ENCODE peak calls at places on chromosome 11, in six cellular contexts. X, I, F, S, N and G are unnamed samples.

GRCh38 chr11:132064987-132065620 is 694.7 kb downstream of the NTM start:
- DNase-seq in X (peak), I (no peak), F (no peak), S (no peak), N (peak), G (peak)

GRCh38 chr11:14445542-14446530 is 53.8 kb downstream of the COPB1 start:
- DNase-seq in X (peak), I (no peak), F (no peak), S (no peak), N (peak), G (no peak)

GRCh38 chr11:92269021-92269420 is 44.4 kb downstream of the FAT3 start:
- DNase-seq in X (peak), I (no peak), F (no peak), S (no peak), N (peak), G (no peak)

GRCh38 chr11:6703247-6704063 is 20.3 kb upstream of the MRPL17 start:
- DNase-seq in X (peak), I (peak), F (no peak), S (no peak), N (peak), G (peak)

GRCh38 chr11:48116843-48117242 is 99.8 kb upstream of the OR4B1 start:
- DNase-seq in X (no peak), I (no peak), F (no peak), S (no peak), N (no peak), G (no peak)

GRCh38 chr11:62008177-62008576 is 40.7 kb upstream of the FTH1 start:
- DNase-seq in X (no peak), I (no peak), F (no peak), S (no peak), N (no peak), G (no peak)

GRCh38 chr11:121112498-121113455 is 11.7 kb downstream of the TECTA start:
- DNase-seq in X (peak), I (peak), F (peak), S (peak), N (peak), G (peak)

GRCh38 chr11:68429661-68430060 is 30.9 kb upstream of the PPP6R3 start:
- DNase-seq in X (no peak), I (no peak), F (no peak), S (no peak), N (no peak), G (no peak)

GRCh38 chr11:107043242-107043991 is 25.1 kb upstream of the GUCY1A2 start:
- DNase-seq in X (peak), I (no peak), F (no peak), S (no peak), N (peak), G (peak)

GRCh38 chr11:17161515-17161914 is 46.3 kb downstream of the PIK3C2A start:
- DNase-seq in X (no peak), I (no peak), F (no peak), S (no peak), N (no peak), G (no peak)

GRCh38 chr11:3905080-3905953 is 49.9 kb downstream of the STIM1 start:
- DNase-seq in X (peak), I (no peak), F (no peak), S (no peak), N (peak), G (peak)

DNA sequence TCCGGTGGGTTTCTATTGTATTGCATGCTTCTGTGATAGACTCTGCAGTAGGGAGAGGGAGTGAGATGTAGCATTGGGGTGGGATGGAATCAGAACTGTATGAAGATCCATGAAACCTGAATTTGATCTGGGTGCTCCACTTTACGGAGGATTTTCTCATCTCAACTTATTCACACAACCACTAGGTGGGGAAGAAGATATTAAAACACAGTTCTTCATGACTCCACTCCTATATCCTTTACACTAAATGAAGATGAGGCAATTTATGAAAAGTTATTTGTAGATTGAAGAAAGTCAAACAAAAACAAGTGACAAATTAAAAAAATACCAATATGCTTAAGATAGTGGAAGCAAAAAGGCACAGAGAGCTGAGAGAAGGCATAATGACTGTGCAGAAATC is 92.6 kb upstream of the PDGFD start:
- DNase-seq in X (peak), I (no peak), F (no peak), S (no peak), N (no peak), G (no peak)
- TF ChIP-seq CTCF in X (no peak), I (no peak), F (no peak), S (no peak), N (peak), G (no peak)

DNA sequence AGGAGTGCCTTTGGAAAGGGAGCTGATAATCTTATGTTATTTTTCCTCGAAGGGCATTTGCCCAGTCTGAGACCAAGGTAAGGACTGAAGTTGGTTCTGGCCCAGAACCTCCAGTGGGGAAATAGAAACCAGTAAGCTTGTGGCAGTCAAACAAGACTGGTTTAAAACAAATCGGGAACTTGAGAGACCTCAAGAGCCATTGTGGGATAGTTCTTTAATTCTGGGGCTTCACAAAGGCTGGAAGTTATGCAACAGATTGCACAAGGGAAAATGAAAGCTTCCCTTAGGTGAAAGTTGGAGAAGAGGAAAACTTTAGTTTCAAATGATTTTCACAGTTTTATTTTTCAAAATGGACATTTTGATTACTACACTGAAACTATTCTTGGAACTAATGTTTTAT is 33.5 kb upstream of the RAB38 start:
- DNase-seq in X (peak), I (no peak), F (no peak), S (no peak), N (no peak), G (no peak)
- H3K4me3 ChIP-seq in X (no peak), I (no peak), F (no peak), S (no peak), N (no peak), G (no peak)

DNA sequence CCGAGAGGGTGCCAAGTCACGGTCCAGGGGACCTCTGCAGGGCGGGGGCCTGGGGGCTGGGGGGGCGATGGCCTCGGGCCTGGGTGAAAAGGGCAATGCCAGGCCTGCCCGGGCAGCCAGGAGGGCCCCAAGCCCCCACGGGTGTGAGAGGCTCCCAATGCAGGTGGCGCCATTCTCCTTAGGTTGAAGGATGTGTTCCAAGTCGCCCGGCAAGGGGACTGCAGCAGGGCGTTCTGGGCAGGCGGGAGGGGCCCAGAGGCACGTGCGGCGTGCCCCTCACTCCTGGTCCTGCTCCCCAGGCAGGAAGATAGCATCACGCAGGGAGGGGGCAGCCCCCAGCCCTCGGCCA is 730 bp upstream of the TNNI2 start:
- DNase-seq in X (no peak), I (no peak), F (no peak), S (no peak), N (no peak), G (no peak)
- TF ChIP-seq CTCF in X (no peak), I (no peak), F (no peak), S (no peak), N (no peak), G (no peak)

GRCh38 chr11:95222817-95223216 is 8.2 kb downstream of the SESN3 start:
- DNase-seq in X (no peak), I (no peak), F (no peak), S (no peak), N (no peak), G (no peak)
- H3K4me3 ChIP-seq in X (no peak), I (no peak), F (no peak), S (no peak), N (no peak), G (no peak)

GRCh38 chr11:67059671-67060070 is 3.0 kb downstream of the RHOD start:
- DNase-seq in X (no peak), I (no peak), F (no peak), S (no peak), N (no peak), G (no peak)

GRCh38 chr11:67058506-67058905 is 1.9 kb downstream of the RHOD start:
- DNase-seq in X (no peak), I (no peak), F (no peak), S (no peak), N (no peak), G (no peak)

GRCh38 chr11:67057410-67057757 is 737 bp downstream of the RHOD start:
- DNase-seq in X (no peak), I (peak), F (no peak), S (no peak), N (no peak), G (no peak)

GRCh38 chr11:67062526-67063373 is 6.1 kb downstream of the RHOD start:
- DNase-seq in X (no peak), I (no peak), F (no peak), S (peak), N (no peak), G (no peak)

DNA sequence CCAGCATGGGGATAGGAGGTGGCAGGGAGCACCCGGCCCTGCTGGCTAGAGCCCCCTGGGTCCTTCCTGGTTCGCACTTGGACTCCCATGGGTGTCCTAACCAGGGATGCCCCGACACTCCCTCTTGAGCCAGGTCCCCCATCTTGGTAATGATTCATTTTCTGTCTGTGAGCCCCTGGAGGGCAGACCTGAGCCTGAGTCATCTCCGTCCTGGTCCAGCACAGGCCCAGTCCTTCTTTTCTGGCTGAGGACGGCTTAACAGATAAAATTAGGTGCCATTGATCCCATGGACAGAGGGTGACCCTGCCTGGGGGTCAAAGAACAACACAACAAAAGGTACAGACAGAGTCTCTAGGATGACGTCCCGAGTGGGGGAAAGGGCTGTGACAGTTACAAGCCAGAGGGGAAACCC is 3.5 kb downstream of the RHOD start:
- DNase-seq in X (no peak), I (no peak), F (no peak), S (no peak), N (peak), G (no peak)
- TF ChIP-seq CTCF in X (no peak), I (no peak), F (no peak), S (no peak), N (peak), G (no peak)

GRCh38 chr11:76800466-76801200 is 17.5 kb downstream of the TSKU start:
- DNase-seq in X (no peak), I (no peak), F (no peak), S (no peak), N (no peak), G (no peak)

GRCh38 chr11:76798202-76798581 is 15.0 kb downstream of the TSKU start:
- DNase-seq in X (no peak), I (no peak), F (no peak), S (no peak), N (no peak), G (no peak)

GRCh38 chr11:76798656-76799055 is 15.5 kb downstream of the TSKU start:
- DNase-seq in X (no peak), I (no peak), F (no peak), S (no peak), N (no peak), G (no peak)

GRCh38 chr11:76797341-76798201 is 14.4 kb downstream of the TSKU start:
- DNase-seq in X (no peak), I (no peak), F (no peak), S (no peak), N (no peak), G (no peak)

DNA sequence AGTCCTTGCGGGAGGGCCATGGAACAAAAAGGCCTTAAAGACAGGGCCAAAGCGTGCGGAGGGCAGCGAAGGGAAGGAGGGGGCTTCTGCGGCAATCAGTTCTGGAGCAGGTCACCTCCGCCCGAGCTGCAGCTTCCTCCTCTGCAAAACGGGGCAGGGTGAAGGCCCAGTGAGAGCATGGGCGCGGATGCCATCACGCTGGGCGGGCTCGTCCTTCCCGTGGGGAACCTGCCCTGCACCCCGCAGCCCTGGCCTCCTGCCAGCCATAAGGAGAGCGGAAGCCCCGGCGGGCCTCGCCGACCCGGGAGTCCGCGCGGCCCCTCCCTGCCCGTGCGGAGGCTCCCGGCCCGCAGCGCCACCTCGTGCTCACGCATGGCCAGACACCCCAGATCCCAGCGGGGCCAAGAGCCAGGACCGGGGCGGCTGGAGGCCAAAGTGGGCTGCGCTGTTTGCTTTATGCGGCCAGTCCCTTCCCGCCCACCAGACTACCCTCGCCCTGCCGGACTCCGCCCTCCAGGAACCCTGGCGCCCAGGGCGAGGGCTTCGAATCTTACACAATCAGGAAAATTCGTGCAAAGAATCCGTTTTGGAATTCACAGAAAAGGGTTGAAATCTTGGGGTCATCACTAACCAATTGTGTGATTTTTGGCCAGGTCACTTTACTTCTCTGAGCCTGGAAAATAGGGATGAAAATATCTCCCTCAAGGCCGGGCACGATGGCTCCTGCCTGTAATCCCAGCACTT is 16.1 kb downstream of the TSKU start:
- DNase-seq in X (peak), I (peak), F (peak), S (peak), N (peak), G (no peak)
- H3K4me3 ChIP-seq in X (peak), I (peak), F (peak), S (no peak), N (peak), G (peak)

GRCh38 chr11:65391007-65391406 is 4.6 kb downstream of the FRMD8 start:
- DNase-seq in X (no peak), I (no peak), F (no peak), S (no peak), N (no peak), G (no peak)
- TF ChIP-seq CTCF in X (no peak), I (no peak), F (no peak), S (no peak), N (peak), G (no peak)

GRCh38 chr11:12694182-12694531 is 19.9 kb downstream of the TEAD1 start:
- DNase-seq in X (peak), I (peak), F (no peak), S (no peak), N (no peak), G (no peak)
- H3K4me3 ChIP-seq in X (peak), I (no peak), F (peak), S (peak), N (peak), G (no peak)

GRCh38 chr11:57214494-57214893 is 22.6 kb downstream of the APLNR start:
- DNase-seq in X (peak), I (no peak), F (no peak), S (no peak), N (peak), G (peak)
- TF ChIP-seq CTCF in X (peak), I (no peak), F (no peak), S (no peak), N (peak), G (no peak)